ENCODE peak calls at places on chromosome 6, in four cellular contexts. U is nucleus accumbens, X is EL, B is dorsolateral prefrontal cortex. Y is an unnamed sample.

GRCh38 chr6:25132934-25133333 is 146.2 kb upstream of the CARMIL1 start:
- DNase-seq in U (no peak), X (no peak), B (no peak), Y (no peak)

GRCh38 chr6:169574420-169574819 is 127.4 kb downstream of the WDR27 start:
- DNase-seq in U (no peak), X (no peak), B (no peak), Y (no peak)

GRCh38 chr6:62982951-62983350 is 228.3 kb upstream of the FKBP1C start:
- DNase-seq in U (no peak), X (no peak), B (no peak), Y (no peak)

GRCh38 chr6:38178584-38178886 is 359.0 kb downstream of the ZFAND3 start:
- DNase-seq in U (no peak), X (no peak), B (no peak), Y (no peak)

GRCh38 chr6:167866642-167867041 is 39.9 kb downstream of the AFDN start:
- DNase-seq in U (no peak), X (no peak), B (no peak), Y (no peak)

GRCh38 chr6:37058084-37058586 is 52.7 kb downstream of the FGD2 start:
- DNase-seq in U (no peak), X (peak), B (no peak), Y (no peak)

GRCh38 chr6:148915889-148916288 is 169.1 kb downstream of the UST start:
- DNase-seq in U (no peak), X (no peak), B (no peak), Y (no peak)

GRCh38 chr6:70538364-70538763 is 28.4 kb upstream of the SDHAF4 start:
- DNase-seq in U (no peak), X (no peak), B (no peak), Y (no peak)

GRCh38 chr6:110853754-110854477 is 20.7 kb upstream of the AMD1 start:
- DNase-seq in U (no peak), X (no peak), B (no peak), Y (no peak)

GRCh38 chr6:18680842-18681241 is 293.7 kb downstream of the RNF144B start:
- DNase-seq in U (no peak), X (no peak), B (no peak), Y (no peak)

GRCh38 chr6:150932976-150933375 is 67.5 kb downstream of the MTHFD1L start:
- DNase-seq in U (no peak), X (peak), B (no peak), Y (no peak)

GRCh38 chr6:31972709-31973350 is 892 bp upstream of the DXO start:
- DNase-seq in U (no peak), X (peak), B (no peak), Y (no peak)

Y was measured in amygdala.